ENCODE peak calls at places on chromosome 18, in ten cellular contexts. G is AML-193; I is head of caudate nucleus; K is stimulated activated CD4-positive, alpha-beta T cell treated with anti-CD3 and anti-CD28 coated beads, Interleukin-12 subunit alpha, Interleukin-12 subunit beta, amount 100 ng/mL, for 24 hours; E is T-helper 2 cell; Y is activated CD8-positive, alpha-beta memory T cell treated with anti-CD3 and anti-CD28 coated beads, Interleukin-2, amount 50 U/mL, for 4 hours; M is HuH-7.5; A is A172; D is lower leg skin; O is cerebellar cortex. S is an unnamed sample.
A peak's percentile ranks its signal among the peaks of the same experiment; 100 is the strongest.

GRCh38 chr18:76394780-76395476 is 100.1 kb downstream of the ZNF516 start:
- DNase-seq in G (no peak), O (no peak), I (peak; percentile 11), K (no peak), Y (no peak), D (no peak), E (no peak), A (no peak), M (no peak), S (no peak)

GRCh38 chr18:79156330-79156729 is 87.1 kb downstream of the ATP9B start:
- DNase-seq in D (no peak), I (no peak), O (no peak), M (no peak), G (no peak), A (no peak), Y (no peak), K (no peak), E (no peak), S (no peak)

GRCh38 chr18:79643049-79643765 is 36.4 kb upstream of the CTDP1 start:
- DNase-seq in K (no peak), A (no peak), G (no peak), O (no peak), I (no peak), E (no peak), M (no peak), Y (no peak), D (no peak), S (no peak)

GRCh38 chr18:3046216-3046808 is 33.4 kb upstream of the LPIN2 start:
- DNase-seq in D (no peak), I (no peak), O (no peak), Y (no peak), M (no peak), E (no peak), A (no peak), G (no peak), K (no peak), S (no peak)

GRCh38 chr18:52995875-52996274 is 655.9 kb downstream of the DCC start:
- DNase-seq in D (no peak), O (no peak), Y (no peak), I (no peak), G (no peak), E (no peak), A (no peak), K (no peak), M (no peak), S (no peak)

GRCh38 chr18:36186461-36187137 is 698 bp upstream of the MOCOS start:
- DNase-seq in K (no peak), M (peak; percentile 32), I (no peak), D (peak; percentile 86), Y (no peak), E (no peak), O (no peak), A (peak; percentile 40), G (no peak), S (peak; percentile 57)

GRCh38 chr18:6219116-6219717 is 195.5 kb downstream of the L3MBTL4 start:
- DNase-seq in A (peak; percentile 16), G (peak; percentile 4), O (peak; percentile 22), E (no peak), K (no peak), I (no peak), M (peak; percentile 32), D (no peak), Y (no peak), S (no peak)

GRCh38 chr18:71371951-71372605 is 1083.2 kb downstream of the SOCS6 start:
- DNase-seq in O (no peak), Y (no peak), E (no peak), A (no peak), D (no peak), G (no peak), M (no peak), I (no peak), K (no peak), S (no peak)

GRCh38 chr18:79570266-79571201 is 109.1 kb upstream of the CTDP1 start:
- DNase-seq in Y (peak; percentile 13), D (peak; percentile 81), K (no peak), I (no peak), A (peak; percentile 67), E (no peak), O (no peak), G (no peak), M (no peak), S (peak; percentile 32)

GRCh38 chr18:8889479-8889878 is 184.1 kb downstream of the MTCL1 start:
- DNase-seq in G (no peak), M (no peak), A (peak; percentile 32), I (no peak), K (no peak), E (no peak), D (peak; percentile 25), O (no peak), Y (no peak), S (no peak)

GRCh38 chr18:59454909-59455727 is 96.1 kb upstream of the LMAN1 start:
- DNase-seq in I (no peak), K (no peak), A (no peak), G (no peak), Y (no peak), M (no peak), O (no peak), E (no peak), D (no peak), S (no peak)

GRCh38 chr18:61948196-61948800 is 55.5 kb upstream of the RNF152 start:
- DNase-seq in G (no peak), E (no peak), D (no peak), O (peak; percentile 9), I (no peak), A (no peak), Y (no peak), M (no peak), K (no peak), S (no peak)

GRCh38 chr18:60471652-60472051 is 99.1 kb upstream of the MC4R start:
- DNase-seq in G (no peak), O (no peak), E (no peak), D (no peak), A (no peak), M (no peak), Y (no peak), K (no peak), I (no peak), S (no peak)

GRCh38 chr18:52348209-52348608 is 8.2 kb downstream of the DCC start:
- DNase-seq in M (peak; percentile 10), K (no peak), I (no peak), O (no peak), D (no peak), Y (no peak), A (no peak), E (no peak), G (no peak), S (no peak)

GRCh38 chr18:48155856-48156255 is 225.4 kb upstream of the SMAD2 start:
- DNase-seq in D (no peak), A (no peak), Y (no peak), G (no peak), O (no peak), E (no peak), I (no peak), M (no peak), K (no peak), S (no peak)

GRCh38 chr18:9101730-9102390 is 639 bp upstream of the NDUFV2 start:
- DNase-seq in Y (no peak), A (peak; percentile 58), K (no peak), E (no peak), D (no peak), I (no peak), M (peak; percentile 46), G (peak; percentile 74), O (peak; percentile 53), S (no peak)

GRCh38 chr18:13530879-13531387 is 195.4 kb downstream of the FAM210A start:
- DNase-seq in Y (no peak), M (peak; percentile 43), K (no peak), G (peak; percentile 65), E (no peak), D (peak; percentile 92), O (peak; percentile 61), A (peak; percentile 65), I (peak; percentile 72), S (no peak)

GRCh38 chr18:25341861-25342260 is 10.1 kb downstream of the ZNF521 start:
- DNase-seq in A (no peak), I (no peak), K (no peak), O (no peak), G (no peak), E (no peak), Y (no peak), D (no peak), M (no peak), S (no peak)

GRCh38 chr18:12946549-12947354 is 1.1 kb upstream of the SEH1L start:
- DNase-seq in M (peak; percentile 49), K (no peak), G (peak; percentile 34), D (no peak), E (no peak), Y (no peak), I (peak; percentile 23), A (peak; percentile 85), O (peak; percentile 53), S (peak; percentile 63)

GRCh38 chr18:54950221-54950620 is 9.0 kb downstream of the CCDC68 start:
- DNase-seq in E (no peak), G (no peak), Y (no peak), K (no peak), A (no peak), D (no peak), O (peak; percentile 37), M (no peak), I (no peak), S (no peak)

GRCh38 chr18:45962461-45962860 is 4.7 kb downstream of the EPG5 start:
- DNase-seq in O (no peak), E (no peak), Y (no peak), A (peak; percentile 93), G (peak; percentile 78), M (no peak), D (no peak), I (no peak), K (no peak), S (no peak)

GRCh38 chr18:79982736-79983135 is 5.6 kb downstream of the TXNL4A start:
- DNase-seq in D (no peak), E (no peak), Y (no peak), K (no peak), O (no peak), A (no peak), I (no peak), G (peak; percentile 73), M (no peak), S (no peak)

GRCh38 chr18:48622911-48623431 is 84.1 kb downstream of the CTIF start:
- DNase-seq in D (no peak), Y (no peak), K (no peak), M (no peak), G (no peak), O (peak; percentile 51), A (peak; percentile 50), E (no peak), I (no peak), S (no peak)

GRCh38 chr18:21389903-21390302 is 147.9 kb downstream of the GREB1L start:
- DNase-seq in K (no peak), E (no peak), Y (no peak), A (no peak), G (no peak), D (no peak), I (no peak), O (no peak), M (no peak), S (no peak)

GRCh38 chr18:32391126-32391525 is 79.6 kb downstream of the GAREM1 start:
- DNase-seq in O (no peak), K (no peak), D (no peak), E (no peak), M (no peak), I (no peak), Y (no peak), A (no peak), G (no peak), S (no peak)

GRCh38 chr18:76977108-76977621 is 154.8 kb downstream of the ZNF236 start:
- DNase-seq in K (no peak), O (no peak), M (no peak), D (peak; percentile 57), I (no peak), G (no peak), A (no peak), Y (no peak), E (no peak), S (peak; percentile 28)

GRCh38 chr18:57603871-57604270 is 17.4 kb upstream of the FECH start:
- DNase-seq in M (no peak), Y (no peak), K (no peak), D (no peak), G (no peak), A (no peak), E (no peak), I (no peak), O (no peak), S (no peak)

GRCh38 chr18:41906528-41907256 is 48.3 kb upstream of the PIK3C3 start:
- DNase-seq in D (no peak), O (peak; percentile 56), A (peak; percentile 63), K (no peak), I (no peak), G (peak; percentile 49), E (no peak), M (no peak), Y (peak; percentile 14), S (no peak)